ENCODE peak calls at places on chromosomes 13 and 19, in six cellular contexts. One of them, this sample, is unnamed.

GRCh38 chr19:41219924-41220567 is 1.0 kb downstream of the AXL start:
- DNase-seq in HCT116: no peak
- DNase-seq in H1: no peak
- DNase-seq in K562: peak
- DNase-seq in HepG2: no peak
- DNase-seq in GM12878: no peak
- DNase-seq in this sample: peak

GRCh38 chr19:16247353-16248182 is 49.9 kb downstream of the AP1M1 start:
- DNase-seq in GM12878: peak
- DNase-seq in HCT116: peak
- DNase-seq in K562: peak
- DNase-seq in HepG2: peak
- DNase-seq in H1: peak
- DNase-seq in this sample: peak

GRCh38 chr19:50854636-50855410 is at the start of gene KLK3:
- DNase-seq in GM12878: no peak
- DNase-seq in K562: no peak
- DNase-seq in HepG2: no peak
- DNase-seq in H1: no peak
- DNase-seq in HCT116: no peak
- DNase-seq in this sample: no peak

GRCh38 chr13:33764716-33765115 is 53.2 kb upstream of the RFC3 start:
- DNase-seq in K562: no peak
- DNase-seq in GM12878: no peak
- DNase-seq in HepG2: no peak
- DNase-seq in H1: no peak
- DNase-seq in HCT116: no peak
- DNase-seq in this sample: no peak

GRCh38 chr13:86856996-86857395 is 814.2 kb upstream of the SLITRK5 start:
- DNase-seq in H1: no peak
- DNase-seq in GM12878: no peak
- DNase-seq in HepG2: peak
- DNase-seq in K562: no peak
- DNase-seq in HCT116: peak
- DNase-seq in this sample: no peak

GRCh38 chr19:31402931-31403330 is 53.7 kb upstream of the TSHZ3 start:
- DNase-seq in K562: no peak
- DNase-seq in HepG2: no peak
- DNase-seq in HCT116: no peak
- DNase-seq in GM12878: no peak
- DNase-seq in H1: no peak
- DNase-seq in this sample: no peak

GRCh38 chr19:3054972-3055740 is 7.1 kb downstream of the TLE5 start:
- DNase-seq in K562: no peak
- DNase-seq in H1: no peak
- DNase-seq in HCT116: no peak
- DNase-seq in HepG2: no peak
- DNase-seq in GM12878: no peak
- DNase-seq in this sample: peak

GRCh38 chr19:46536391-46536790 is 40.7 kb upstream of the PNMA8B start:
- DNase-seq in K562: no peak
- DNase-seq in H1: no peak
- DNase-seq in GM12878: no peak
- DNase-seq in HCT116: no peak
- DNase-seq in HepG2: no peak
- DNase-seq in this sample: no peak

GRCh38 chr19:19140476-19140875 is 2.2 kb upstream of the TMEM161A start:
- DNase-seq in HCT116: no peak
- DNase-seq in K562: no peak
- DNase-seq in GM12878: no peak
- DNase-seq in HepG2: no peak
- DNase-seq in H1: no peak
- DNase-seq in this sample: no peak

GRCh38 chr19:18072335-18072734 is 14.4 kb downstream of the IL12RB1 start:
- DNase-seq in H1: no peak
- DNase-seq in HepG2: no peak
- DNase-seq in GM12878: no peak
- DNase-seq in HCT116: no peak
- DNase-seq in K562: no peak
- DNase-seq in this sample: no peak

GRCh38 chr19:33373701-33374405 is at the start of gene CEBPG:
- DNase-seq in GM12878: no peak
- DNase-seq in K562: peak
- DNase-seq in H1: peak
- DNase-seq in HCT116: no peak
- DNase-seq in HepG2: no peak
- DNase-seq in this sample: peak

GRCh38 chr13:108961542-108962125 is 332.2 kb downstream of the MYO16 start:
- DNase-seq in HepG2: peak
- DNase-seq in H1: no peak
- DNase-seq in K562: peak
- DNase-seq in GM12878: peak
- DNase-seq in HCT116: peak
- DNase-seq in this sample: peak

DNA sequence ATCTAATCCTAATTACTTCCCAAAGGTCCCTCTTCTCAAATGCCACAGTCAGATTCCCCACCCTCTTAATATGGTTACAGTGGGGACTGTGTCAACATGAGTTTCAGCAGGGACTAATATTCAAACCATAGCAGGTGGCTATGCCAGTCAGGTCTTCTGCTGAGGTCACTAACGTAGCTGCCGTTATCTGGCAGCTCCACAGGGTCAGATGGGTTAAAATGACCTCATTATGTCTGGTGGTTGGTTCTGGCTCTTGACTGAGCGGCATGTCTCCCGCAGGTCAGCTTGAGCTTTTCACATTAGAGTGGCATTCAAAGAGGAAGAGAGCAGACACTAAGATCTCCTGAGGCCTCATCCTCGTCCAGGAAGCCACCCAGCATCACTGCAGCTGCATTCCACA is 21.5 kb upstream of the IPO5 start:
- DNase-seq in H1: no peak
- DNase-seq in GM12878: no peak
- DNase-seq in K562: no peak
- DNase-seq in HepG2: no peak
- DNase-seq in HCT116: no peak
- DNase-seq in this sample: no peak
- TF ChIP-seq MAX in H1: no peak
- TF ChIP-seq MAX in GM12878: no peak
- TF ChIP-seq MAX in K562: no peak
- TF ChIP-seq MAX in HepG2: no peak
- TF ChIP-seq MAX in HCT116: no peak
- TF ChIP-seq MAX in this sample: no peak

GRCh38 chr13:40060318-40061007 is 405.0 kb downstream of the COG6 start:
- DNase-seq in HCT116: no peak
- DNase-seq in HepG2: no peak
- DNase-seq in GM12878: peak
- DNase-seq in H1: no peak
- DNase-seq in K562: no peak
- DNase-seq in this sample: no peak
- H3K27ac ChIP-seq in HCT116: no peak
- H3K27ac ChIP-seq in HepG2: peak
- H3K27ac ChIP-seq in GM12878: peak
- H3K27ac ChIP-seq in H1: no peak
- H3K27ac ChIP-seq in K562: no peak
- H3K27ac ChIP-seq in this sample: no peak

GRCh38 chr19:45117167-45117594 is 24.2 kb downstream of the PPP1R37 start:
- DNase-seq in HepG2: no peak
- DNase-seq in H1: no peak
- DNase-seq in K562: peak
- DNase-seq in GM12878: peak
- DNase-seq in HCT116: no peak
- DNase-seq in this sample: no peak
- TF ChIP-seq CEBPB in HepG2: no peak
- TF ChIP-seq CEBPB in H1: no peak
- TF ChIP-seq CEBPB in K562: no peak
- TF ChIP-seq CEBPB in GM12878: no peak
- TF ChIP-seq CEBPB in HCT116: no peak
- TF ChIP-seq CEBPB in this sample: no peak

GRCh38 chr13:112837371-112838037 is 131.5 kb upstream of the MCF2L start:
- DNase-seq in K562: no peak
- DNase-seq in GM12878: no peak
- DNase-seq in HCT116: no peak
- DNase-seq in HepG2: no peak
- DNase-seq in H1: no peak
- DNase-seq in this sample: no peak
- TF ChIP-seq MAX in K562: no peak
- TF ChIP-seq MAX in GM12878: no peak
- TF ChIP-seq MAX in HCT116: no peak
- TF ChIP-seq MAX in HepG2: no peak
- TF ChIP-seq MAX in H1: no peak
- TF ChIP-seq MAX in this sample: no peak

GRCh38 chr13:46668906-46669525 is 116.0 kb downstream of the LRCH1 start:
- DNase-seq in H1: no peak
- DNase-seq in HCT116: no peak
- DNase-seq in GM12878: no peak
- DNase-seq in K562: no peak
- DNase-seq in HepG2: no peak
- DNase-seq in this sample: no peak
- H3K27ac ChIP-seq in H1: no peak
- H3K27ac ChIP-seq in HCT116: no peak
- H3K27ac ChIP-seq in GM12878: peak
- H3K27ac ChIP-seq in K562: no peak
- H3K27ac ChIP-seq in HepG2: no peak
- H3K27ac ChIP-seq in this sample: no peak

GRCh38 chr13:29435125-29435911 is 160.2 kb downstream of the SLC7A1 start:
- DNase-seq in HCT116: no peak
- DNase-seq in H1: no peak
- DNase-seq in HepG2: no peak
- DNase-seq in GM12878: no peak
- DNase-seq in K562: no peak
- DNase-seq in this sample: no peak
- TF ChIP-seq CEBPB in HCT116: no peak
- TF ChIP-seq CEBPB in H1: no peak
- TF ChIP-seq CEBPB in HepG2: no peak
- TF ChIP-seq CEBPB in GM12878: no peak
- TF ChIP-seq CEBPB in K562: no peak
- TF ChIP-seq CEBPB in this sample: no peak

GRCh38 chr13:106617561-106617960 is 49.6 kb upstream of the ARGLU1 start:
- DNase-seq in H1: no peak
- DNase-seq in GM12878: no peak
- DNase-seq in K562: no peak
- DNase-seq in HepG2: no peak
- DNase-seq in HCT116: no peak
- DNase-seq in this sample: no peak
- TF ChIP-seq MAX in H1: no peak
- TF ChIP-seq MAX in GM12878: no peak
- TF ChIP-seq MAX in K562: no peak
- TF ChIP-seq MAX in HepG2: no peak
- TF ChIP-seq MAX in HCT116: no peak
- TF ChIP-seq MAX in this sample: no peak

This sample was measured in A549.